ENCODE peak calls at places on chromosomes 13 and 19, in five cellular contexts. M is psoas muscle, U is heart left ventricle, Y is lower lobe of right lung, R is breast epithelium. W is an unnamed sample.
A peak's percentile ranks its signal among the peaks of the same experiment; 100 is the strongest.

GRCh38 chr19:8105471-8105870 is 43.9 kb downstream of the FBN3 start:
- DNase-seq in Y (no peak), M (no peak), U (no peak), R (no peak), W (peak; percentile 4)

GRCh38 chr19:6423499-6424189 is 967 bp downstream of the KHSRP start:
- DNase-seq in U (no peak), Y (no peak), M (no peak), R (no peak), W (peak; percentile 77)

GRCh38 chr13:77378662-77379061 is 51.8 kb upstream of the MYCBP2 start:
- DNase-seq in Y (no peak), R (no peak), U (no peak), M (no peak), W (no peak)

GRCh38 chr19:49555600-49556411 is 24.6 kb downstream of the NOSIP start:
- DNase-seq in U (peak; percentile 34), M (peak; percentile 85), Y (peak; percentile 85), R (no peak), W (peak; percentile 86)

GRCh38 chr13:110231348-110232047 is 75.5 kb downstream of the COL4A1 start:
- DNase-seq in R (no peak), M (peak; percentile 31), Y (no peak), U (no peak), W (no peak)

GRCh38 chr19:54096642-54097106 is 3.9 kb downstream of the OSCAR start:
- DNase-seq in R (no peak), Y (no peak), U (no peak), M (no peak), W (peak; percentile 80)

GRCh38 chr13:24654741-24655140 is 25.5 kb upstream of the ATP12A start:
- DNase-seq in R (no peak), U (no peak), M (no peak), Y (no peak), W (no peak)

GRCh38 chr13:30159446-30159839 is 147.9 kb downstream of the KATNAL1 start:
- DNase-seq in U (no peak), M (no peak), R (no peak), Y (no peak), W (no peak)

GRCh38 chr19:51394045-51394836 is 3.9 kb upstream of the C19orf84 start:
- DNase-seq in R (peak; percentile 87), Y (peak; percentile 95), U (peak; percentile 94), M (peak; percentile 92), W (peak; percentile 91)

GRCh38 chr19:41993612-41994483 is at the start of gene ATP1A3:
- DNase-seq in M (no peak), Y (no peak), U (peak; percentile 63), R (no peak), W (peak; percentile 37)
- H3K27ac ChIP-seq in M (no peak within 1 kb of the TSS), Y (no peak within 1 kb of the TSS), U (peak within 1 kb of the TSS; percentile 97), R (no peak within 1 kb of the TSS), W (no peak within 1 kb of the TSS)

GRCh38 chr13:100521912-100522490 is 66.6 kb downstream of the GGACT start:
- DNase-seq in R (no peak), M (no peak), U (no peak), Y (no peak), W (no peak)
- H3K4me1 ChIP-seq in R (no peaks in the 10 kb centered on the region), M (no peaks in the 10 kb centered on the region), U (no peaks in the 10 kb centered on the region), Y (no peaks in the 10 kb centered on the region), W (no peaks in the 10 kb centered on the region)

GRCh38 chr19:10091892-10092641 is 6.0 kb downstream of the SHFL start:
- DNase-seq in M (peak; percentile 34), R (no peak), U (no peak), Y (no peak), W (no peak)
- H3K27ac ChIP-seq in M (no peak overlapping the region), R (no peak overlapping the region), U (no peak overlapping the region), Y (no peak overlapping the region), W (no peak overlapping the region)

GRCh38 chr19:45446944-45447343 is 20.9 kb upstream of the FOSB start:
- DNase-seq in M (no peak), U (no peak), Y (no peak), R (no peak), W (no peak)
- H3K4me1 ChIP-seq in M (peaks cover 18% of the 10 kb centered on the region), U (peaks cover 39% of the 10 kb centered on the region), Y (peaks cover 55% of the 10 kb centered on the region), R (peaks cover 3% of the 10 kb centered on the region), W (peaks cover 27% of the 10 kb centered on the region)

GRCh38 chr19:1168562-1168873 is 5.5 kb downstream of the SBNO2 start:
- DNase-seq in R (no peak), Y (no peak), M (peak; percentile 43), U (no peak), W (no peak)
- H3K27ac ChIP-seq in R (peak overlapping the region; percentile 99), Y (peak overlapping the region; percentile 76), M (peak overlapping the region; percentile 9), U (no peak overlapping the region), W (peak overlapping the region; percentile 67)

GRCh38 chr19:16588824-16589577 is 16.8 kb upstream of the SLC35E1 start:
- DNase-seq in Y (no peak), M (peak; percentile 39), U (no peak), R (no peak), W (no peak)
- H3K4me1 ChIP-seq in Y (peaks cover 90% of the 10 kb centered on the region), M (peaks cover 85% of the 10 kb centered on the region), U (peaks cover 90% of the 10 kb centered on the region), R (peaks cover 15% of the 10 kb centered on the region), W (peaks cover 85% of the 10 kb centered on the region)

DNA sequence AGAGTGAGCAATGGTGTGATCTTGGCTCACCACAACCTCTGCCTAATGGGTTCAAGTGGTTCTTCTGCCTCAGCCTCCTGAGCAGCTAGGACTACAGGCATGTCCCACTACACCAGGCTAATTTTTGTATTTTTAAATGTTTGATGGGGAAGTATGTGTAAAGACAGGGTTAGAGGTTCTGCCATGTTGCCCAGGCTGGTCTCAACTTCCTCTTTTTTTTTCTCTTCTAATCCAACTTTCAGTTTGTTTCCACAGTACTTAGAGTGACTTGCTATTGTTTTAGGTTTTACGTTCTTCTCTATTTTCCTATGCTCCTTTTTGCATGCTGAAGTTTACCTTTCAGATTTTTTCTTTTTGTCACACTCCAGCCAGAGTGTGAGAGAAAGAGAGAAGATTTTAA is 1433.0 kb downstream of the UQCRFS1 start:
- DNase-seq in M (no peak), R (no peak), Y (no peak), U (no peak), W (no peak)
- H3K27ac ChIP-seq in M (no peak overlapping the region), R (no peak overlapping the region), Y (no peak overlapping the region), U (no peak overlapping the region), W (peak overlapping the region; percentile 75)

DNA sequence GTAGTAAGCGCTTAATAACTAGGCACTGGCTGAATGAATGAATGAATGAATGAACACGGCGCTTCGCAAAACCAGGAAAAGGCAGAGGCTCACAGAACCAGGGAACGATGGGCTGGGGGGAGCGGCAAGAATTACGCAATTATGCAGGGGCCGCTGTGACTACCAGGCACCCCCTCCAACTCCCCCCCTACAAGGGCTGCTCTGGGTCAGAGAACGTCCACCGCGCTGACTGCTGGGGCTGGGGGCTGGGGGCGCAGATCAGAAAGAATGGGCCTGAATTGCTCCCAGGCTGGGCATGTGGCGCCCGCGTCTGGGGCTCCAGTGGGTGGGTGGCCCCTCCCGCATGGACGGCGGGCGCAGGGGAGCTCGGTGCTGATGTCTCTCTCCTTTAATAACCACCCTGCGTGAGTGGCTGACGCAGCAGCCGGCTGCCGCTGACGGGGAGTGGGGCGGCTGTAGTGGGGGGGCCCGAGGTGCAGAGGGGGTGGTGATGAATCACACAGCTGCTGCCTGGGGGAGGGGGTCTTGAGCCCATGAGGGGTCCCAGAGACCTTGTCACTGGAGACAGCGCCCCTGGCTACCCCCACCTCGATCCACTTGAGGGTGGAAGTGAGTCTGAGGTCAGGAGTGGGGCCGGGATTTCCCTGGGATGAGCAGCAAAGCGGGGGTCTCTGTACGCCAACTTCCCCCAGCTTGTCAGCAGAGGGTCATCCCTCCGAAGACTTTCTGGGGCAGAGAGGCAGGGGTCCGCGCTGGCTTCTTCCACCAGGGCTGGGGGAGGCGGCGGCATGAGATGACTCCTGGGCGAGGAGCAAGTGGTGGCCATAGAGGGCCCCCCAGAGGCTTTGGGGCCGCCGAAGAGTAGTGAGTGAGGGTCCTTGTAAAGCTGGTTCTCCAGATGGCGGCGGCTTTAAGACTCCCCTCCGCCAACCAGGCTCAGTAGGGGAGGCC is 1.4 kb upstream of the CIRBP start:
- DNase-seq in Y (peak; percentile 58), U (peak; percentile 42), R (no peak), M (peak; percentile 72), W (no peak)
- H3K4me1 ChIP-seq in Y (peaks cover 76% of the 10 kb centered on the region), U (peaks cover 69% of the 10 kb centered on the region), R (peaks cover 41% of the 10 kb centered on the region), M (peaks cover 54% of the 10 kb centered on the region), W (peaks cover 90% of the 10 kb centered on the region)

DNA sequence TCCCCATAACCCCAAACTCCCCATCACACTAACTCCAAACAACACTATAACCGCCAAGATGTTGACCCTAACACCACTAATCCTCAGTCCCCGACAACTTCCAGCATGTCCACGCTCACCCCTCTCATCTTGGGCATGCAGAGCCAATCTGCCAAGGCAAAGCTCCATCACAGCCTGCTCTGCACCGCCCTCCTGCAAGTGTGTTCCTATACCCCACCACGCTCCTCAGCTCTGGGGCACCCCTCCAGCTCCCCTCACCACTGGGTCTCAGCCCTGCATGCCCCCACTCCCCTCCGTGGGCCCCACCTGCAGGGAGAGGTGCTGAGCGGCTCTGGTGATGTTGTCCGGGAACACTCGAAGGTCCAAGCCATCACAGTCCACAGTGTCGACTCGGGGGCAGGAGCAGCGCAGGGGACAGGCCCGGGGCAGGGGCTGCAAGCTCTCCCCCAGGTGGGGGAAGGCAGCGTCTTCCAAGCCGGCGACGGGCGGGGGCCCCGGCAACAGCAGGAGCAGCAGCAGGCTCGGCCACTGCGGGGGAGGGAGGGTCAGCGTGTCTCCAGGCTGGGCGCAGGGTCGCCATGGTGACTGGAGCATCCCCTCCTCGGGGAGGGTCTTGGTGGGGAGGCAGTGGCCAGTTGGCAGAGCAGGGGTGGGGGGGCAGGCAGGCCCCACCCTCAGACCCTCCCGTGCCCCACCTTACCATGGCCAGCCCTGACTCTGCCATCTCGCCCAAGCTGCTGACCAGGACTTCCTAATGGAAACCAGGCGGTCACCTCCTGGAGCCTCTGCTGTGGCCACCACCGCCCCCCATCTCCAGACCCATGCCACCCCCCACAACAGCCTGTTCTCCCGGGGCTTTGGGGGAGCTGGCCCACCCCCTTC is 497 bp downstream of the PODNL1 start:
- DNase-seq in Y (no peak), R (no peak), M (no peak), U (no peak), W (no peak)
- H3K27ac ChIP-seq in Y (no peak overlapping the region), R (peak overlapping the region; percentile 80), M (no peak overlapping the region), U (no peak overlapping the region), W (no peak overlapping the region)

W was measured in left lung.